ENCODE peak calls at places on chromosomes 3 and 15, in four cellular contexts. S, I, R and E are unnamed samples.

GRCh38 chr3:126358038-126358815 is 1.0 kb upstream of the KLF15 start:
- DNase-seq in S (no peak), R (no peak), I (no peak), E (no peak)

GRCh38 chr3:129346690-129347440 is 68.2 kb downstream of the HMCES start:
- DNase-seq in S (no peak), I (no peak), R (no peak), E (no peak)

GRCh38 chr15:56957812-56958406 is 39.5 kb downstream of the TCF12 start:
- DNase-seq in S (no peak), I (no peak), R (no peak), E (no peak)

GRCh38 chr15:58240191-58240932 is 102.2 kb downstream of the AQP9 start:
- DNase-seq in R (no peak), I (no peak), S (no peak), E (no peak)

GRCh38 chr3:66933233-66933632 is 64.9 kb upstream of the KBTBD8 start:
- DNase-seq in I (no peak), S (no peak), R (no peak), E (no peak)

GRCh38 chr3:126979076-126979628 is 3.8 kb upstream of the PLXNA1 start:
- DNase-seq in R (no peak), S (no peak), I (no peak), E (no peak)

GRCh38 chr3:48832691-48833090 is 15.0 kb downstream of the PRKAR2A start:
- DNase-seq in S (no peak), I (no peak), R (no peak), E (no peak)

GRCh38 chr15:58985443-58985842 is 2.0 kb upstream of the RNF111 start:
- DNase-seq in I (no peak), R (no peak), S (no peak), E (no peak)

GRCh38 chr15:74382004-74382816 is 14.8 kb upstream of the CYP11A1 start:
- DNase-seq in R (peak; percentile 19), S (peak; percentile 72), I (peak; percentile 83), E (peak; percentile 80)

GRCh38 chr15:63059573-63060216 is 17.1 kb downstream of the TPM1 start:
- DNase-seq in R (no peak), I (no peak), S (no peak), E (no peak)

GRCh38 chr3:104214277-104214676 is 1152.4 kb upstream of the ALCAM start:
- DNase-seq in I (no peak), S (no peak), R (no peak), E (no peak)
- TF ChIP-seq CTCF in I (no peak), S (no peak), R (no peak), E (no peak)

GRCh38 chr3:119560160-119560559 is 746 bp upstream of the CD80 start:
- DNase-seq in S (no peak), I (no peak), R (no peak), E (no peak)

GRCh38 chr3:119557874-119558264 is 1.5 kb downstream of the CD80 start:
- DNase-seq in R (no peak), S (no peak), I (no peak), E (no peak)

GRCh38 chr3:119557192-119557873 is 2.1 kb downstream of the CD80 start:
- DNase-seq in S (no peak), I (no peak), R (no peak), E (no peak)

GRCh38 chr3:119558528-119559339 is 680 bp downstream of the CD80 start:
- DNase-seq in R (no peak), S (no peak), I (no peak), E (no peak)

DNA sequence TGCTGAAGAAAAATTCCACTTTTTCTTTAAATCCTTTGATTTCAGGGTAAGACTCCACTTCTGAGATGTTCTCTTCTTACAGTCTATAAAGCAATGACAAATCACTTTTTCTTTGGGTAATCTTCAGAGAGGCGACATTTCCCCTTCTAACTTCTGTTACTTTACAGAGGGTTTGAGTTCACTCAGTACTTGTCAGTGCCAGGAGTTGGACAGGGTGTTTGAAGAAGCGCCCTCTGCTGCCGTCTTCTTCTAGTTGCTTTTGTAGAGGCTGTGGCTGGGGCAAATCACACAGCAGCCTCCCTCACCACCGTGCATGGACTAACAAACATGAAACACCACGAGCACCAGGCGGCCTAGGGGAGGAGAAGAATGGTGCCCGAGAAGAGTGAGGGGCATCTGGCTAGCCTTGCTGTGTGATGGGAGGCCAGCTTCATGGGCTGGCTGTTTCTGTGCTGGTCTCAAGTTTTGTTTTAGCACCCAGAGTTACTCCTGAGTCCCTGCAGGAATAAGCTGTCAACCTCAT is at the start of gene CD80:
- DNase-seq in S (peak; percentile 23), I (no peak), R (no peak), E (peak; percentile 58)
- TF ChIP-seq CTCF in S (no peak), I (no peak), R (no peak), E (peak; percentile 67)

GRCh38 chr15:78875107-78875914 is 2.6 kb downstream of the MORF4L1 start:
- DNase-seq in I (no peak), S (no peak), R (no peak), E (no peak)

GRCh38 chr15:78872155-78872971 is at the start of gene MORF4L1:
- DNase-seq in S (peak; percentile 97), R (peak; percentile 88), I (peak; percentile 72), E (peak; percentile 96)

GRCh38 chr15:78868366-78868765 is 4.3 kb upstream of the MORF4L1 start:
- DNase-seq in R (no peak), I (no peak), S (no peak), E (no peak)

GRCh38 chr15:78873796-78874761 is 1.4 kb downstream of the MORF4L1 start:
- DNase-seq in S (peak; percentile 9), R (no peak), I (no peak), E (no peak)

GRCh38 chr15:78872972-78873795 is 494 bp downstream of the MORF4L1 start:
- DNase-seq in I (peak; percentile 46), S (peak; percentile 90), R (peak; percentile 31), E (peak; percentile 86)
- TF ChIP-seq CTCF in I (no peak), S (peak; percentile 58), R (peak; percentile 14), E (peak; percentile 39)

DNA sequence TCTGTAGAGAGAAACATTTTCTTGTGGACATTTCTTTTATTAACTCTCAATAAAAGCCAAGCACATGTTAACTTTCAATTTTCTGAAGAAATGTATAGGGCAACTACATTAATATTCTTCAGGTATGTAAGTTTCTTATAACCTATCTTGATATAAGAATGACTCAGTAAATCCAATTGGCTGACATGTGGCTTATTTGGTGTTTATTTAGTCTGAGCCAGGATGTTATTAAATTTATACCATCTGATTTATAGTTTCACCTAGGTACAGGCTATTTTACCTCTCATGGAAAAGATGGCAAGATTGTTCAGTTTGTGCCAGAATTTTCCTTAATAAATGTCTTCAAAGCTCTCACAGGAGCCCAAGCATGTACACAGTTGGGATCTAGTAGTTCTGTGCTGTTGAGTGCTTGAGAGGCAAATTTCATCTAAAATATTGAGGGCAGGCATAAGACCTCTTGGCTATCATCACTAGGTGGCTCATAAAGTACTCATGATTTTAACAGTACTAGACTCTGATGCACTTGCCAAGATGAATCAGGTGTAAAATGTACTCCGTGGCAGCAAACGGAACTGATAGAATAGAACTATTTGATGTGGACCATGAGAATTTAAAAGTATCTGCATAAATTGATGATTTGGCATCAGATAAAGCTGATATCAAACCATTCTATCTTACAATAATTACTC is 631.9 kb downstream of the RBMS3 start:
- DNase-seq in R (no peak), S (no peak), I (no peak), E (no peak)
- TF ChIP-seq CTCF in R (no peak), S (no peak), I (no peak), E (no peak)